ENCODE peak calls at places on chromosomes 12 and 14, in four cellular contexts. A is WTC11, B is GM12878, P is HepG2. Y is an unnamed sample.

GRCh38 chr14:83664389-83664788 is 1865.6 kb upstream of the FLRT2 start:
- DNase-seq in P (no peak), B (no peak), A (no peak), Y (no peak)

GRCh38 chr12:71214511-71215285 is 56.9 kb upstream of the TSPAN8 start:
- DNase-seq in A (no peak), B (no peak), P (peak; percentile 18), Y (no peak)

GRCh38 chr12:48811454-48812090 is 6.7 kb upstream of the CACNB3 start:
- DNase-seq in P (no peak), A (no peak), B (no peak), Y (no peak)

GRCh38 chr14:91216731-91217226 is 27.7 kb downstream of the GPR68 start:
- DNase-seq in A (no peak), B (no peak), P (no peak), Y (no peak)

GRCh38 chr12:49428652-49429549 is 61.6 kb downstream of the SPATS2 start:
- DNase-seq in A (no peak), B (peak; percentile 60), P (no peak), Y (no peak)

GRCh38 chr12:30985814-30986452 is 59.4 kb downstream of the TSPAN11 start:
- DNase-seq in A (peak; percentile 76), P (peak; percentile 33), B (no peak), Y (peak; percentile 30)

GRCh38 chr12:53750812-53751335 is 905 bp downstream of the CISTR start:
- DNase-seq in A (peak; percentile 52), P (no peak), B (no peak), Y (no peak)

GRCh38 chr14:35368993-35369392 is 35.6 kb downstream of the NFKBIA start:
- DNase-seq in B (no peak), A (no peak), P (no peak), Y (no peak)

GRCh38 chr14:53855127-53855526 is 101.5 kb downstream of the BMP4 start:
- DNase-seq in P (peak; percentile 96), B (no peak), A (no peak), Y (no peak)

GRCh38 chr12:93153321-93153720 is 224.2 kb upstream of the EEA1 start:
- DNase-seq in A (no peak), B (no peak), P (no peak), Y (no peak)

GRCh38 chr12:104589215-104589614 is 132.5 kb downstream of the CHST11 start:
- DNase-seq in P (no peak), B (no peak), A (no peak), Y (no peak)

GRCh38 chr12:48903363-48903981 is 21.8 kb downstream of the FKBP11 start:
- DNase-seq in A (no peak), P (no peak), B (no peak), Y (no peak)

GRCh38 chr14:52876806-52877205 is 74.0 kb downstream of the FERMT2 start:
- DNase-seq in A (no peak), B (no peak), P (no peak), Y (no peak)

GRCh38 chr14:52901357-52901980 is 49.4 kb downstream of the FERMT2 start:
- DNase-seq in A (no peak), B (no peak), P (no peak), Y (no peak)

GRCh38 chr14:33652566-33653320 is 298.1 kb downstream of the EGLN3 start:
- DNase-seq in B (no peak), P (no peak), A (no peak), Y (peak; percentile 6)

GRCh38 chr12:75977952-75978671 is 53.5 kb downstream of the PHLDA1 start:
- DNase-seq in A (no peak), B (peak; percentile 94), P (peak; percentile 100), Y (peak; percentile 82)

GRCh38 chr14:98101323-98101722 is 1170.7 kb downstream of the BCL11B start:
- DNase-seq in B (no peak), A (no peak), P (no peak), Y (no peak)

GRCh38 chr12:95815635-95816212 is 25.2 kb upstream of the NTN4 start:
- DNase-seq in A (no peak), B (no peak), P (peak; percentile 36), Y (no peak)

GRCh38 chr12:104091136-104091535 is 26.8 kb downstream of the HCFC2 start:
- DNase-seq in A (no peak), P (no peak), B (no peak), Y (no peak)

GRCh38 chr14:35533357-35534129 is 421 bp upstream of the INSM2 start:
- DNase-seq in A (peak; percentile 98), B (no peak), P (peak; percentile 70), Y (peak; percentile 66)

GRCh38 chr12:64673490-64674169 is 63.3 kb downstream of the RASSF3 start:
- DNase-seq in B (no peak), P (peak; percentile 32), A (no peak), Y (no peak)

GRCh38 chr12:116931665-116932064 is 20.9 kb downstream of the FBXW8 start:
- DNase-seq in P (no peak), A (no peak), B (no peak), Y (no peak)

GRCh38 chr14:43894534-43894933 is 612.5 kb downstream of the FSCB start:
- DNase-seq in B (no peak), A (no peak), P (no peak), Y (peak; percentile 25)

GRCh38 chr12:130431176-130431575 is 93.5 kb downstream of the PIWIL1 start:
- DNase-seq in P (no peak), B (no peak), A (no peak), Y (no peak)

GRCh38 chr14:79280400-79280670 is 931.0 kb downstream of the DIO2 start:
- DNase-seq in B (no peak), A (no peak), P (no peak), Y (no peak)

GRCh38 chr12:473863-474577 is 14.3 kb downstream of the B4GALNT3 start:
- DNase-seq in P (no peak), B (no peak), A (no peak), Y (no peak)

GRCh38 chr12:59407799-59408198 is 188.0 kb upstream of the SLC16A7 start:
- DNase-seq in P (no peak), B (no peak), A (no peak), Y (no peak)

GRCh38 chr12:65764325-65764724 is 60.0 kb upstream of the HMGA2 start:
- DNase-seq in A (no peak), B (no peak), P (no peak), Y (no peak)

GRCh38 chr12:82650627-82651337 is 35.9 kb upstream of the TMTC2 start:
- DNase-seq in A (no peak), B (peak; percentile 38), P (peak; percentile 74), Y (no peak)

GRCh38 chr12:63154560-63154959 is 3.6 kb upstream of the AVPR1A start:
- DNase-seq in P (no peak), B (no peak), A (no peak), Y (no peak)

GRCh38 chr12:63149884-63150254 is 1.1 kb downstream of the AVPR1A start:
- DNase-seq in P (no peak), A (no peak), B (no peak), Y (no peak)

GRCh38 chr12:63151898-63152700 is 1.1 kb upstream of the AVPR1A start:
- DNase-seq in A (peak; percentile 72), P (peak; percentile 32), B (no peak), Y (peak; percentile 32)

GRCh38 chr12:63151061-63151897 is at the start of gene AVPR1A:
- DNase-seq in B (no peak), P (no peak), A (peak; percentile 24), Y (no peak)

GRCh38 chr12:63150255-63151060 is 543 bp downstream of the AVPR1A start:
- DNase-seq in A (peak; percentile 67), B (no peak), P (no peak), Y (no peak)
- TF ChIP-seq NR2C2 in A (no peak), B (no peak), P (no peak), Y (no peak)

DNA sequence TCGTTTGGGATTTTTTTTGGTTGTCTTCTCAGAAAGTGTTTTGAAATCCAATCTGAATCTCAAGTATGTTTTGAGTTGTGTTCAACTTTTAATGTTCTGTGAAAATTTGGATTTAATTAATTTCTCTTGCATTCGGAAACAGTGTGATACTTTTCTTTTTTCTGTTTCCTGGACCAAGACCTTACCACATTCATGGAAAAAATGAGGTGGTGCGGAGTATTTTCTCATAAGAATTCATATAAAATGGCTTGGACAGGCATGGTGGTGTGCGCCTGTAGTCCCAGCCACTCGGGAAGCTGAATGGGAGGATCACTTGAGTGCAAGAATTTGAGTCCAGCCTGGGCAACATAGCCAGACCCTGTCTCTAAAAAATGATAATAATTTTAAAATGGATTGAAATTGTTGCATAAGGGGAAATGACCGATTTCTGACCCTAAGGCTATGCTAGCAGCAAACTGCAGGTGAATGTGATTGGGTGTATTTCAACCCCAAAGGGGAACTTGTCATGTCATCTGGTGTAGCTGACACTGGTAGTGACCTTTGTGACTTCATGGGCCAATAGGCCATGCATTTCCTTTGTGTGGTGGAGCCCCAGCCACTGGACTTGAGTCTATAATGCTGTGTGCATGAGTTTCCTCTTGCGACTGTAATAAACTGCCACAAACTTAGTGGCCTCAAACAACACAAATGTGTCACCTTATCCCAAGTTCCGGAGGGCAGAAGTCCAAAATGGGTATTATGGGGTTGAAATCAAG is 123.5 kb upstream of the RFLNA start:
- DNase-seq in P (no peak), B (no peak), A (no peak), Y (no peak)
- TF ChIP-seq NR2C2 in P (no peak), B (no peak), A (no peak), Y (no peak)

DNA sequence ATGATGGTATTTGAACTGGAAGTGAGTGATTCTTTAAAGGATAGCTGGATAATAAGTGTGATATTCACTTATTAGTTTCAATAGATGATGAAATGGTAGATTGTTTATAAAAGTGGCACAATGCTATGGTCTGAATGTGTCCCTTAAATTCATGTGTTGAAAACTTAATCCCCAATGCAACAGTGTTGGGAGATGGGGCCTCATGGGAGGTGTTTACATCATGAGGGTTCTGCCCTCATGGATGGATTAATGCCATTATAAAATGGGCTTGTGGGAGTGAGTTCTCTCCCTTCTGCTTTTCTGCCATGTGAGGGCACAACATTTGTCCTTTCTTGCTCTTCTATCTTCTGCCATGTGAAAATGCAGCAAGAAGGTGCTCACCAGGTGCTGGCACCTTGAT is 134.0 kb downstream of the SLC38A1 start:
- DNase-seq in B (no peak), P (no peak), A (no peak), Y (no peak)
- TF ChIP-seq NR2C2 in B (no peak), P (no peak), A (no peak), Y (no peak)

GRCh38 chr12:12996235-12996634 is 3.8 kb downstream of the HEBP1 start:
- DNase-seq in A (no peak), B (no peak), P (no peak), Y (no peak)

GRCh38 chr12:12990700-12991468 is 9.2 kb downstream of the HEBP1 start:
- DNase-seq in P (no peak), B (no peak), A (peak; percentile 26), Y (no peak)

GRCh38 chr12:12993367-12993766 is 6.7 kb downstream of the HEBP1 start:
- DNase-seq in A (no peak), P (no peak), B (no peak), Y (no peak)

GRCh38 chr12:12995088-12995487 is 5.0 kb downstream of the HEBP1 start:
- DNase-seq in P (no peak), A (no peak), B (no peak), Y (no peak)

DNA sequence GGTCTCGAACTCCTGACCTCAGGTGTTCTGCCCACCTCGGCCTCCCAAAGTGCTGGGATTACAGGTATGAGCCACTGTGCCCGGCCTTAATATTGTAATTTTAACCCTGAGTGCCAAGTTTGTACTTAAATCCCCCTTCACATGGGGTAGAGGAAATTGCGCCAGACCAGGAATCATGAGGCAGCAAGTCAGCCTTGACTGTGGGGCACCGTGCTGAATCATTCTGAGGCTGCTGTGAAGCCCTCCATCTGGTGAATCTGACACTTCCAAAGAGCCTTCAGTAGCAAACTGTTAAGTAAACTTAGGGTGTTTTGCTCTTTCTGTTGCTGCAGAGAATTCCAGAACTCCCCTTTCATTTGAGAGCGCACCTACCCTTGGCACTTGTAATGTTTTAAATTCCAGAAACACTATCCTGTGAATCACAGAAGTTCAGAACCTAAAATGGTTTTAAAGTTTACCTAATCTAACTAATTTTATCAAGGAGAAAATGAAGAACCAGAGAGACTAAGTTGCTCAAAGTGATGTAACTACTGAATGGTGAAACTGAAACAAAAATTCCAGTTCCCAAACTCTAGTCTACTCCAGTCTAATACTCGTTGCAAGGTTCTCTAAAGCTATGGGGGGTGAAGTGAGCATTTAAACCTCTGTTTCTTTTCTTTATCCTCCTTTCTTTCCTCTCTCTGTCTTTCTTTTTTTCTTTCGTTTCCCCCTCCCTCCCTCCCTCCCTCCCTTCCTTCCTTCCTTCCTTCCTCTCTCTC is 7.5 kb downstream of the HEBP1 start:
- DNase-seq in A (no peak), P (peak; percentile 43), B (no peak), Y (peak; percentile 17)
- TF ChIP-seq NR2C2 in A (no peak), P (no peak), B (no peak), Y (no peak)